ENCODE peak calls at places on chromosomes 4 and X, in five cellular contexts. P is IMR-90, Z is K562, G is H1, T is HepG2. F is an unnamed sample.

GRCh38 chrX:46849933-46850332 is 13.1 kb downstream of the RP2 start:
- DNase-seq in P (peak; percentile 34), Z (no peak), G (no peak), T (no peak), F (peak; percentile 10)

GRCh38 chr4:13700196-13701140 is 72.9 kb upstream of the BOD1L1 start:
- DNase-seq in P (peak; percentile 91), Z (no peak), G (no peak), T (no peak), F (no peak)

GRCh38 chrX:13647709-13648212 is 5.2 kb upstream of the TCEANC start:
- DNase-seq in P (peak; percentile 89), Z (peak; percentile 99), G (no peak), T (peak; percentile 78), F (no peak)

GRCh38 chr4:100198061-100198460 is 7.8 kb upstream of the DDIT4L start:
- DNase-seq in P (no peak), Z (no peak), G (no peak), T (no peak), F (no peak)

GRCh38 chrX:54042609-54043010 is 1.7 kb downstream of the PHF8 start:
- DNase-seq in P (peak; percentile 63), Z (peak; percentile 70), G (peak; percentile 48), T (peak; percentile 48), F (peak; percentile 60)

GRCh38 chrX:107566603-107567262 is 61.6 kb upstream of the PRPS1 start:
- DNase-seq in P (peak; percentile 34), Z (no peak), G (no peak), T (no peak), F (no peak)

GRCh38 chr4:123064390-123064789 is 142.0 kb upstream of the NUDT6 start:
- DNase-seq in P (peak; percentile 11), Z (no peak), G (no peak), T (peak; percentile 94), F (peak; percentile 68)

GRCh38 chr4:56425518-56425917 is 9.9 kb downstream of the PPAT start:
- DNase-seq in P (no peak), Z (no peak), G (no peak), T (no peak), F (no peak)

GRCh38 chr4:101288365-101289145 is 58.8 kb downstream of the PPP3CA start:
- DNase-seq in P (peak; percentile 32), Z (no peak), G (no peak), T (no peak), F (no peak)

GRCh38 chrX:132375941-132376340 is 112.9 kb downstream of the MBNL3 start:
- DNase-seq in P (no peak), Z (peak; percentile 1), G (no peak), T (no peak), F (peak; percentile 1)

GRCh38 chrX:31333181-31333831 is 261.5 kb upstream of the FTHL17 start:
- DNase-seq in P (peak; percentile 84), Z (peak; percentile 12), G (no peak), T (no peak), F (no peak)

GRCh38 chr4:47390438-47391125 is 72.9 kb downstream of the COMMD8 start:
- DNase-seq in P (no peak), Z (no peak), G (no peak), T (no peak), F (no peak)

GRCh38 chrX:119693032-119693995 is at the start of gene SEPTIN6:
- DNase-seq in P (peak; percentile 52), Z (peak; percentile 88), G (peak; percentile 76), T (peak; percentile 59), F (peak; percentile 75)

GRCh38 chrX:37926700-37927099 is 79.3 kb upstream of the DYNLT3 start:
- DNase-seq in P (peak; percentile 41), Z (peak; percentile 17), G (no peak), T (peak; percentile 25), F (peak; percentile 25)

GRCh38 chrX:79130857-79131256 is 13.6 kb upstream of the GPR174 start:
- DNase-seq in P (no peak), Z (no peak), G (no peak), T (no peak), F (no peak)

GRCh38 chr4:22216278-22216677 is 267.7 kb upstream of the KCNIP4 start:
- DNase-seq in P (no peak), Z (no peak), G (no peak), T (no peak), F (no peak)

GRCh38 chrX:39063037-39063436 is 261.8 kb downstream of the MID1IP1 start:
- DNase-seq in P (no peak), Z (no peak), G (no peak), T (no peak), F (peak; percentile 3)

GRCh38 chrX:103774070-103774642 is 2.5 kb upstream of the PLP1 start:
- DNase-seq in P (peak; percentile 52), Z (no peak), G (no peak), T (peak; percentile 1), F (peak; percentile 42)

GRCh38 chr4:115260195-115260594 is 146.8 kb upstream of the NDST4 start:
- DNase-seq in P (no peak), Z (no peak), G (no peak), T (no peak), F (no peak)

GRCh38 chr4:159146007-159146330 is 43.1 kb downstream of the RAPGEF2 start:
- DNase-seq in P (peak; percentile 37), Z (no peak), G (no peak), T (no peak), F (no peak)

GRCh38 chrX:49269768-49270248 is at the start of gene PPP1R3F:
- DNase-seq in P (no peak), Z (peak; percentile 23), G (no peak), T (no peak), F (no peak)

GRCh38 chr4:124484008-124484407 is 228.5 kb downstream of the ANKRD50 start:
- DNase-seq in P (no peak), Z (no peak), G (no peak), T (no peak), F (no peak)

GRCh38 chr4:168981460-168981859 is 28.6 kb downstream of the CBR4 start:
- DNase-seq in P (peak; percentile 60), Z (no peak), G (no peak), T (no peak), F (no peak)

GRCh38 chrX:136183917-136184316 is 36.6 kb downstream of the FHL1 start:
- DNase-seq in P (no peak), Z (no peak), G (no peak), T (no peak), F (no peak)

GRCh38 chr4:29756966-29757365 is 963.2 kb upstream of the PCDH7 start:
- DNase-seq in P (no peak), Z (no peak), G (no peak), T (no peak), F (no peak)

GRCh38 chrX:470686-471085 is 84.0 kb upstream of the PPP2R3B start:
- DNase-seq in P (no peak), Z (no peak), G (no peak), T (no peak), F (no peak)

GRCh38 chrX:123155327-123155726 is 28.8 kb upstream of the GRIA3 start:
- DNase-seq in P (no peak), Z (no peak), G (no peak), T (no peak), F (no peak)

GRCh38 chr4:3860913-3861636 is 94.9 kb downstream of the ADRA2C start:
- DNase-seq in P (no peak), Z (no peak), G (no peak), T (no peak), F (no peak)

GRCh38 chr4:47550899-47551548 is 65.9 kb downstream of the ATP10D start:
- DNase-seq in P (peak; percentile 49), Z (no peak), G (no peak), T (no peak), F (no peak)

GRCh38 chr4:16289872-16290554 is 63.7 kb upstream of the TAPT1 start:
- DNase-seq in P (peak; percentile 46), Z (peak; percentile 34), G (no peak), T (peak; percentile 7), F (peak; percentile 17)

GRCh38 chr4:112910109-112910736 is 139.2 kb upstream of the ANK2 start:
- DNase-seq in P (peak; percentile 13), Z (no peak), G (no peak), T (no peak), F (no peak)
- TF ChIP-seq MAFK in P (no peak), Z (no peak), G (no peak), T (no peak), F (no peak)

GRCh38 chr4:7926822-7927221 is 12.8 kb downstream of the AFAP1 start:
- DNase-seq in P (no peak), Z (no peak), G (no peak), T (no peak), F (no peak)

GRCh38 chr4:7924570-7924969 is 15.1 kb downstream of the AFAP1 start:
- DNase-seq in P (no peak), Z (no peak), G (no peak), T (no peak), F (no peak)

GRCh38 chr4:7932333-7932732 is 7.3 kb downstream of the AFAP1 start:
- DNase-seq in P (no peak), Z (no peak), G (no peak), T (no peak), F (no peak)

GRCh38 chr4:7929530-7929951 is 10.1 kb downstream of the AFAP1 start:
- DNase-seq in P (no peak), Z (no peak), G (no peak), T (no peak), F (no peak)

GRCh38 chr4:7928711-7929505 is 10.8 kb downstream of the AFAP1 start:
- DNase-seq in P (no peak), Z (no peak), G (no peak), T (peak; percentile 56), F (no peak)
- TF ChIP-seq MAFK in P (no peak), Z (no peak), G (no peak), T (no peak), F (no peak)

GRCh38 chr4:85763207-85763606 is 288.3 kb downstream of the ARHGAP24 start:
- DNase-seq in P (no peak), Z (no peak), G (no peak), T (no peak), F (no peak)

GRCh38 chr4:85761803-85762202 is 286.9 kb downstream of the ARHGAP24 start:
- DNase-seq in P (peak; percentile 82), Z (no peak), G (no peak), T (no peak), F (no peak)

GRCh38 chr4:85760521-85760920 is 285.6 kb downstream of the ARHGAP24 start:
- DNase-seq in P (no peak), Z (no peak), G (no peak), T (no peak), F (no peak)

GRCh38 chr4:85759392-85759791 is 284.4 kb downstream of the ARHGAP24 start:
- DNase-seq in P (no peak), Z (no peak), G (no peak), T (no peak), F (no peak)

GRCh38 chr4:85762204-85762884 is 287.4 kb downstream of the ARHGAP24 start:
- DNase-seq in P (peak; percentile 93), Z (no peak), G (no peak), T (no peak), F (no peak)
- TF ChIP-seq MAFK in P (no peak), Z (no peak), G (no peak), T (no peak), F (no peak)

GRCh38 chr4:39715788-39716187 is 17.9 kb downstream of the UBE2K start:
- DNase-seq in P (no peak), Z (no peak), G (no peak), T (no peak), F (no peak)

GRCh38 chr4:39716356-39716755 is 18.4 kb downstream of the UBE2K start:
- DNase-seq in P (no peak), Z (no peak), G (no peak), T (no peak), F (no peak)

GRCh38 chr4:39719804-39720580 is 22.1 kb downstream of the UBE2K start:
- DNase-seq in P (peak; percentile 71), Z (no peak), G (no peak), T (no peak), F (no peak)

GRCh38 chr4:39718366-39719323 is 20.7 kb downstream of the UBE2K start:
- DNase-seq in P (no peak), Z (no peak), G (peak; percentile 48), T (no peak), F (no peak)

GRCh38 chr4:39721788-39722187 is 23.9 kb downstream of the UBE2K start:
- DNase-seq in P (no peak), Z (no peak), G (peak; percentile 37), T (no peak), F (no peak)
- TF ChIP-seq MAFK in P (no peak), Z (no peak), G (no peak), T (no peak), F (no peak)